ENCODE peak calls at places on chromosomes 7 and 10, in six cellular contexts. T, Z, E, G, M and Y are unnamed samples.

GRCh38 chr7:134421998-134422397 is 36.9 kb downstream of the AKR1B1 start:
- DNase-seq in T (no peak), Z (no peak), E (no peak), G (no peak), M (no peak), Y (no peak)

GRCh38 chr7:123329988-123330643 is 130.3 kb upstream of the SLC13A1 start:
- DNase-seq in T (no peak), Z (no peak), E (no peak), G (no peak), M (no peak), Y (no peak)

GRCh38 chr7:157855016-157855415 is 518.2 kb downstream of the DNAJB6 start:
- DNase-seq in T (no peak), Z (no peak), E (no peak), G (no peak), M (no peak), Y (no peak)

GRCh38 chr10:11757452-11757819 is 15.3 kb downstream of the ECHDC3 start:
- DNase-seq in T (no peak), Z (peak), E (no peak), G (peak), M (no peak), Y (peak)

GRCh38 chr10:29535012-29535777 is 99.6 kb downstream of the SVIL start:
- DNase-seq in T (no peak), Z (peak), E (no peak), G (peak), M (no peak), Y (peak)

GRCh38 chr7:30276203-30276900 is 8.0 kb upstream of the ZNRF2 start:
- DNase-seq in T (peak), Z (peak), E (no peak), G (peak), M (no peak), Y (peak)

GRCh38 chr10:72248477-72249151 is 25.1 kb upstream of the DDIT4 start:
- DNase-seq in T (peak), Z (peak), E (peak), G (peak), M (peak), Y (no peak)

GRCh38 chr10:129764901-129765663 is 199.0 kb downstream of the EBF3 start:
- DNase-seq in T (no peak), Z (no peak), E (no peak), G (no peak), M (no peak), Y (no peak)

GRCh38 chr7:2195403-2196246 is 37.1 kb downstream of the MAD1L1 start:
- DNase-seq in T (no peak), Z (no peak), E (no peak), G (peak), M (no peak), Y (no peak)

GRCh38 chr10:6144609-6145413 is 56.0 kb downstream of the RBM17 start:
- DNase-seq in T (peak), Z (peak), E (peak), G (peak), M (peak), Y (peak)

GRCh38 chr7:28272461-28272877 is 91.9 kb upstream of the JAZF1 start:
- DNase-seq in T (peak), Z (peak), E (no peak), G (peak), M (peak), Y (peak)

GRCh38 chr7:131844380-131844779 is 288.0 kb upstream of the PODXL start:
- DNase-seq in T (no peak), Z (no peak), E (no peak), G (no peak), M (no peak), Y (no peak)

GRCh38 chr7:104980969-104981670 is 32.9 kb upstream of the KMT2E start:
- DNase-seq in T (no peak), Z (no peak), E (no peak), G (no peak), M (no peak), Y (peak)

GRCh38 chr7:30697716-30698460 is 15.6 kb upstream of the CRHR2 start:
- DNase-seq in T (no peak), Z (no peak), E (no peak), G (no peak), M (no peak), Y (no peak)

GRCh38 chr7:47497367-47498096 is 84.4 kb downstream of the TNS3 start:
- DNase-seq in T (no peak), Z (no peak), E (no peak), G (no peak), M (no peak), Y (no peak)

GRCh38 chr7:116911799-116912198 is 41.5 kb upstream of the ST7 start:
- DNase-seq in T (no peak), Z (no peak), E (no peak), G (no peak), M (no peak), Y (no peak)

GRCh38 chr7:2972531-2973161 is 71.0 kb downstream of the CARD11 start:
- DNase-seq in T (no peak), Z (no peak), E (no peak), G (no peak), M (no peak), Y (no peak)